ENCODE peak calls at places on chromosomes 6 and 20, in six cellular contexts. One of them, this sample, is unnamed.

GRCh38 chr6:148358196-148358785 is 15.7 kb downstream of the SASH1 start:
- DNase-seq in HepG2: no peak
- DNase-seq in K562: no peak
- DNase-seq in SK-N-SH: no peak
- DNase-seq in HCT116: no peak
- DNase-seq in H1: no peak
- DNase-seq in this sample: no peak

GRCh38 chr6:157964139-157964538 is 17.5 kb upstream of the SYNJ2 start:
- DNase-seq in HepG2: no peak
- DNase-seq in K562: peak
- DNase-seq in SK-N-SH: no peak
- DNase-seq in HCT116: no peak
- DNase-seq in H1: no peak
- DNase-seq in this sample: no peak

GRCh38 chr20:50216543-50217206 is 26.0 kb downstream of the CEBPB start:
- DNase-seq in HepG2: peak
- DNase-seq in K562: no peak
- DNase-seq in SK-N-SH: no peak
- DNase-seq in HCT116: no peak
- DNase-seq in H1: no peak
- DNase-seq in this sample: no peak

GRCh38 chr20:49280463-49281058 is 2.7 kb upstream of the ZNFX1 start:
- DNase-seq in HepG2: no peak
- DNase-seq in K562: no peak
- DNase-seq in SK-N-SH: no peak
- DNase-seq in HCT116: no peak
- DNase-seq in H1: no peak
- DNase-seq in this sample: no peak

GRCh38 chr6:165049362-165049761 is 260.0 kb downstream of the C6orf118 start:
- DNase-seq in HepG2: peak
- DNase-seq in K562: peak
- DNase-seq in SK-N-SH: peak
- DNase-seq in HCT116: peak
- DNase-seq in H1: peak
- DNase-seq in this sample: no peak

GRCh38 chr6:24227556-24227955 is 101.5 kb downstream of the NRSN1 start:
- DNase-seq in HepG2: no peak
- DNase-seq in K562: no peak
- DNase-seq in SK-N-SH: no peak
- DNase-seq in HCT116: no peak
- DNase-seq in H1: no peak
- DNase-seq in this sample: no peak

GRCh38 chr6:39137235-39137634 is 22.2 kb upstream of the SAYSD1 start:
- DNase-seq in HepG2: peak
- DNase-seq in K562: peak
- DNase-seq in SK-N-SH: no peak
- DNase-seq in HCT116: no peak
- DNase-seq in H1: no peak
- DNase-seq in this sample: no peak

GRCh38 chr20:49583669-49584417 is 15.9 kb upstream of the PTGIS start:
- DNase-seq in HepG2: peak
- DNase-seq in K562: peak
- DNase-seq in SK-N-SH: no peak
- DNase-seq in HCT116: no peak
- DNase-seq in H1: no peak
- DNase-seq in this sample: no peak

GRCh38 chr6:131191590-131191989 is 56.3 kb downstream of the AKAP7 start:
- DNase-seq in HepG2: no peak
- DNase-seq in K562: no peak
- DNase-seq in SK-N-SH: no peak
- DNase-seq in HCT116: no peak
- DNase-seq in H1: no peak
- DNase-seq in this sample: no peak

GRCh38 chr6:56677559-56677958 is 34.9 kb upstream of the DST start:
- DNase-seq in HepG2: no peak
- DNase-seq in K562: no peak
- DNase-seq in SK-N-SH: no peak
- DNase-seq in HCT116: no peak
- DNase-seq in H1: no peak
- DNase-seq in this sample: no peak

GRCh38 chr20:41316602-41317535 is 662 bp downstream of the ZHX3 start:
- DNase-seq in HepG2: peak
- DNase-seq in K562: peak
- DNase-seq in SK-N-SH: peak
- DNase-seq in HCT116: no peak
- DNase-seq in H1: no peak
- DNase-seq in this sample: no peak

GRCh38 chr6:28496099-28496779 is 19.4 kb downstream of the GPX6 start:
- DNase-seq in HepG2: peak
- DNase-seq in K562: no peak
- DNase-seq in SK-N-SH: no peak
- DNase-seq in HCT116: peak
- DNase-seq in H1: no peak
- DNase-seq in this sample: no peak

GRCh38 chr6:7261030-7261841 is 51.8 kb downstream of the SSR1 start:
- DNase-seq in HepG2: peak
- DNase-seq in K562: peak
- DNase-seq in SK-N-SH: peak
- DNase-seq in HCT116: peak
- DNase-seq in H1: peak
- DNase-seq in this sample: no peak

GRCh38 chr20:51494241-51495110 is 48.0 kb downstream of the NFATC2 start:
- DNase-seq in HepG2: no peak
- DNase-seq in K562: no peak
- DNase-seq in SK-N-SH: no peak
- DNase-seq in HCT116: no peak
- DNase-seq in H1: no peak
- DNase-seq in this sample: no peak

GRCh38 chr20:53901064-53901463 is 169.3 kb downstream of the BCAS1 start:
- DNase-seq in HepG2: no peak
- DNase-seq in K562: no peak
- DNase-seq in SK-N-SH: no peak
- DNase-seq in HCT116: no peak
- DNase-seq in H1: no peak
- DNase-seq in this sample: no peak
- TF ChIP-seq YY1 in HepG2: no peak
- TF ChIP-seq YY1 in K562: no peak
- TF ChIP-seq YY1 in SK-N-SH: no peak
- TF ChIP-seq YY1 in HCT116: no peak
- TF ChIP-seq YY1 in H1: no peak
- TF ChIP-seq YY1 in this sample: no peak

GRCh38 chr6:159044899-159045727 is at the start of gene TAGAP:
- DNase-seq in HepG2: no peak
- DNase-seq in K562: no peak
- DNase-seq in SK-N-SH: peak
- DNase-seq in HCT116: no peak
- DNase-seq in H1: no peak
- DNase-seq in this sample: peak
- H3K4me2 ChIP-seq in HepG2: no peak
- H3K4me2 ChIP-seq in K562: no peak
- H3K4me2 ChIP-seq in SK-N-SH: no peak
- H3K4me2 ChIP-seq in HCT116: no peak
- H3K4me2 ChIP-seq in H1: no peak
- H3K4me2 ChIP-seq in this sample: peak

GRCh38 chr20:58537831-58538230 is 22.6 kb upstream of the APCDD1L start:
- DNase-seq in HepG2: no peak
- DNase-seq in K562: no peak
- DNase-seq in SK-N-SH: no peak
- DNase-seq in HCT116: no peak
- DNase-seq in H1: no peak
- DNase-seq in this sample: no peak

GRCh38 chr20:58531063-58531462 is 15.9 kb upstream of the APCDD1L start:
- DNase-seq in HepG2: no peak
- DNase-seq in K562: no peak
- DNase-seq in SK-N-SH: no peak
- DNase-seq in HCT116: no peak
- DNase-seq in H1: no peak
- DNase-seq in this sample: no peak

GRCh38 chr20:58538752-58539151 is 23.6 kb upstream of the APCDD1L start:
- DNase-seq in HepG2: no peak
- DNase-seq in K562: no peak
- DNase-seq in SK-N-SH: no peak
- DNase-seq in HCT116: no peak
- DNase-seq in H1: no peak
- DNase-seq in this sample: no peak

GRCh38 chr20:58531657-58532056 is 16.5 kb upstream of the APCDD1L start:
- DNase-seq in HepG2: no peak
- DNase-seq in K562: no peak
- DNase-seq in SK-N-SH: no peak
- DNase-seq in HCT116: no peak
- DNase-seq in H1: no peak
- DNase-seq in this sample: no peak

DNA sequence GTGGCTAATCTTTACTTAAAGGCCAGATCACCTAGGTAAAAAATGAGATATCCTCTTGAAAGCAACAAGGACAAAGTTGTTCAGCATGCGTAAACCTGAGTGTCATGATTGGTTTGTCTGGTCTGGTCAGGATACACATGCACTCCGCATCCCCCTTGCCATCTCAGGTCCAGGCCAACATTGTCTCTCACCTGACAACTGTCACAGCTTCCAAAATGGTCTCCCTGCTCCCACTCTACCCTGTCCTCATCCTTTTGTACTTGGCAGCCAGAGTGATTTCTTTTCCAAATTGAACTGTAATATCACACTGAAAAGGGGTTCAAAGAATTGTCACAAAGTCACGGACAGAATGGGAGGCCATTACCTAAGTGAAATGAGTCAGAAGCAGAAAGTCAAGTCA is 21.1 kb upstream of the APCDD1L start:
- DNase-seq in HepG2: no peak
- DNase-seq in K562: no peak
- DNase-seq in SK-N-SH: no peak
- DNase-seq in HCT116: no peak
- DNase-seq in H1: no peak
- DNase-seq in this sample: no peak
- TF ChIP-seq YY1 in HepG2: no peak
- TF ChIP-seq YY1 in K562: no peak
- TF ChIP-seq YY1 in SK-N-SH: no peak
- TF ChIP-seq YY1 in HCT116: no peak
- TF ChIP-seq YY1 in H1: no peak
- TF ChIP-seq YY1 in this sample: no peak

GRCh38 chr6:624979-625378 is 31.9 kb downstream of the HUS1B start:
- DNase-seq in HepG2: no peak
- DNase-seq in K562: no peak
- DNase-seq in SK-N-SH: peak
- DNase-seq in HCT116: no peak
- DNase-seq in H1: no peak
- DNase-seq in this sample: peak
- H3K4me2 ChIP-seq in HepG2: no peak
- H3K4me2 ChIP-seq in K562: no peak
- H3K4me2 ChIP-seq in SK-N-SH: no peak
- H3K4me2 ChIP-seq in HCT116: no peak
- H3K4me2 ChIP-seq in H1: no peak
- H3K4me2 ChIP-seq in this sample: no peak

GRCh38 chr6:15131234-15132195 is 114.4 kb upstream of the JARID2 start:
- DNase-seq in HepG2: no peak
- DNase-seq in K562: peak
- DNase-seq in SK-N-SH: peak
- DNase-seq in HCT116: no peak
- DNase-seq in H1: no peak
- DNase-seq in this sample: no peak
- TF ChIP-seq YY1 in HepG2: no peak
- TF ChIP-seq YY1 in K562: no peak
- TF ChIP-seq YY1 in SK-N-SH: no peak
- TF ChIP-seq YY1 in HCT116: no peak
- TF ChIP-seq YY1 in H1: no peak
- TF ChIP-seq YY1 in this sample: no peak

DNA sequence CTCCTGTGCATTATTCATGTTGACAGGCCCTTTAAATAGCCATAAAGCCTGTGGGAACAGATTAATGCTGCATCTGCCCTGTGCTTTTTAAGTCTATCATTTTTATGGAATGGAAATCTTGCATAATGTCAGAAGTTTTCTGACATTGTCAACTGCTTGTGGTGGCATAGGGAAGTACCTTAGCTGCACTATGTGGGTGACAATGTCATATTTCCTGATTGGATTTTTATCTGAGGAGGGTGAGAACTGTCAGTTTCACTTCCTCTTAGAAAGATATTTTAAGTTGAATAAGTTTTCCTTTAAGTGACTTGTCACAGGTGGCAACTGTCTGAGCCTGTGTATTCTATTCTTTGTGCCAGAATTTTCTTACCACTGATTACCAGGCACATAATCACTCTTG is 267.9 kb downstream of the PLCB1 start:
- DNase-seq in HepG2: no peak
- DNase-seq in K562: no peak
- DNase-seq in SK-N-SH: no peak
- DNase-seq in HCT116: no peak
- DNase-seq in H1: no peak
- DNase-seq in this sample: peak
- H3K4me2 ChIP-seq in HepG2: no peak
- H3K4me2 ChIP-seq in K562: no peak
- H3K4me2 ChIP-seq in SK-N-SH: no peak
- H3K4me2 ChIP-seq in HCT116: no peak
- H3K4me2 ChIP-seq in H1: no peak
- H3K4me2 ChIP-seq in this sample: peak

DNA sequence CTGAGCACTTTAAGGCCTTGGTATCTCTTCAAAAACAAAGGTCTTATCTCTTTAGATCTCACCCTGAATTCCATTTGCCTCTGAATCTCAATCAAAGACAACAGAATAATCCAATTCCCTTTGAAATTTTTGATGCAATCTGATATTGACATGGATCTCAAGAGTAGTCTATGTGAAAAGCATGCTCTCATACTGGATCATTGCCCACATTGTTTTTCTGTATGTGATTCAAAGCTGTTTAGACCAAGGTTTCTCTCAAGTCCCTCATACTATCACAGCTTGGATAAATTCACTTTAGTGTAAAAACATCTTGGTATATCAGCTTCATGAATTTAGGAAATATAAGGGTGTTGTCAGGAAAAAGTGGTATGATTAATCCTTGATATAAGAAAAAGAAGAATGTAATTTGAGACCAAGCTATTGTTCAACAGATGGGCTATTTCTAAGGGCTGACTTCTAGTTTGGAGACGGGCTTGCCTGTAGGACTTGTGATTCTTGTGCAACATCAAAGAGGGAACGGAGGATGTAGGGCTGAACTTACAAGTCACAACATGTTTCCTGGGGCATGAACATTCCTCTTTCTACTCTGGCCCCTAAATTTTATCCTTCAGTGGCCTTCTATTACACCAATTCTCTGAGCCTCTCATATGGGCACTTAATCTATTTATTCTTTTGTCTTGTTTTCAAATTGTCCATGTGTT is 77.9 kb upstream of the CITED2 start:
- DNase-seq in HepG2: no peak
- DNase-seq in K562: no peak
- DNase-seq in SK-N-SH: no peak
- DNase-seq in HCT116: no peak
- DNase-seq in H1: no peak
- DNase-seq in this sample: no peak
- TF ChIP-seq YY1 in HepG2: no peak
- TF ChIP-seq YY1 in K562: no peak
- TF ChIP-seq YY1 in SK-N-SH: no peak
- TF ChIP-seq YY1 in HCT116: no peak
- TF ChIP-seq YY1 in H1: no peak
- TF ChIP-seq YY1 in this sample: no peak

DNA sequence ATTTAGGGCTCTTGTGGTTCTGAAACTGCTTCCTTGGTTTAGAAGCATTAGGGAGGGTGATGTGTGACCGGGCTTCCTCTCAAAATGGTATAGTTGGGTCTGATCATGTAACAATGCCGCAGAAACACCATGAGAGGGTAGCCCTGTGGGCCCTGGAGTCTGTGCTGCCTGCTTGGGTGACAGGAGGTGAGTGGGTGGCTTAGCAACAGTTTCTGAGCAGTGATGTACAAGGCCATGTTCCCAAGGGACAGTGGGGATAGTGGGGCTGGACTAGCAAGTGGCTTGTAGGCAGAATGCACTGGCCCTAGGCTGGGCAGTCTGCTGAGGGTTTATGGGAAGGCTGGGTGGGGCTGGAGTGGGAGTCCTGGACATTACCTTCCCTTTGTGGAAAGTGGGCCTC is 106.9 kb upstream of the MYL9 start:
- DNase-seq in HepG2: no peak
- DNase-seq in K562: no peak
- DNase-seq in SK-N-SH: no peak
- DNase-seq in HCT116: no peak
- DNase-seq in H1: no peak
- DNase-seq in this sample: no peak
- H3K4me2 ChIP-seq in HepG2: no peak
- H3K4me2 ChIP-seq in K562: no peak
- H3K4me2 ChIP-seq in SK-N-SH: no peak
- H3K4me2 ChIP-seq in HCT116: no peak
- H3K4me2 ChIP-seq in H1: no peak
- H3K4me2 ChIP-seq in this sample: no peak

This sample was measured in GM12878.